ENCODE peak calls at places on chromosomes 13 and 19, in eight cellular contexts. One of them, this sample, is unnamed.
A peak's percentile ranks its signal among the peaks of the same experiment; 100 is the strongest.

GRCh38 chr13:71619096-71619495 is 247.9 kb downstream of the DACH1 start:
- DNase-seq in NCI-H1105: no peak
- DNase-seq in stomach: no peak
- DNase-seq in 8988T: no peak
- DNase-seq in WTC11: no peak
- DNase-seq in CD4-positive, CD25-positive, alpha-beta regulatory T cell: no peak
- DNase-seq in left kidney: no peak
- DNase-seq in stimulated activated CD4-positive, alpha-beta T cell treated with anti-CD3 and anti-CD28 coated beads, TNF-alpha, amount 100 ng/mL, for 24 hours: no peak
- DNase-seq in this sample: no peak

GRCh38 chr13:77028202-77028601 is 1.2 kb upstream of the FBXL3 start:
- DNase-seq in NCI-H1105: no peak
- DNase-seq in stomach: no peak
- DNase-seq in 8988T: no peak
- DNase-seq in WTC11: no peak
- DNase-seq in CD4-positive, CD25-positive, alpha-beta regulatory T cell: no peak
- DNase-seq in left kidney: peak; percentile 39
- DNase-seq in stimulated activated CD4-positive, alpha-beta T cell treated with anti-CD3 and anti-CD28 coated beads, TNF-alpha, amount 100 ng/mL, for 24 hours: no peak
- DNase-seq in this sample: no peak

GRCh38 chr13:84985860-84986259 is 813.4 kb downstream of the SLITRK6 start:
- DNase-seq in NCI-H1105: no peak
- DNase-seq in stomach: no peak
- DNase-seq in 8988T: no peak
- DNase-seq in WTC11: no peak
- DNase-seq in CD4-positive, CD25-positive, alpha-beta regulatory T cell: no peak
- DNase-seq in left kidney: no peak
- DNase-seq in stimulated activated CD4-positive, alpha-beta T cell treated with anti-CD3 and anti-CD28 coated beads, TNF-alpha, amount 100 ng/mL, for 24 hours: no peak
- DNase-seq in this sample: no peak

GRCh38 chr19:6032827-6033226 is 54.9 kb upstream of the RANBP3 start:
- DNase-seq in NCI-H1105: no peak
- DNase-seq in stomach: no peak
- DNase-seq in 8988T: no peak
- DNase-seq in WTC11: no peak
- DNase-seq in CD4-positive, CD25-positive, alpha-beta regulatory T cell: no peak
- DNase-seq in left kidney: no peak
- DNase-seq in stimulated activated CD4-positive, alpha-beta T cell treated with anti-CD3 and anti-CD28 coated beads, TNF-alpha, amount 100 ng/mL, for 24 hours: no peak
- DNase-seq in this sample: no peak

GRCh38 chr19:21482863-21483276 is 22.5 kb upstream of the ZNF429 start:
- DNase-seq in NCI-H1105: peak; percentile 45
- DNase-seq in stomach: peak; percentile 63
- DNase-seq in 8988T: peak; percentile 57
- DNase-seq in WTC11: peak; percentile 72
- DNase-seq in CD4-positive, CD25-positive, alpha-beta regulatory T cell: peak; percentile 58
- DNase-seq in left kidney: peak; percentile 21
- DNase-seq in stimulated activated CD4-positive, alpha-beta T cell treated with anti-CD3 and anti-CD28 coated beads, TNF-alpha, amount 100 ng/mL, for 24 hours: peak; percentile 63
- DNase-seq in this sample: no peak

GRCh38 chr19:48989701-48990291 is 3.3 kb downstream of the GYS1 start:
- DNase-seq in NCI-H1105: no peak
- DNase-seq in stomach: no peak
- DNase-seq in 8988T: no peak
- DNase-seq in WTC11: no peak
- DNase-seq in CD4-positive, CD25-positive, alpha-beta regulatory T cell: no peak
- DNase-seq in left kidney: no peak
- DNase-seq in stimulated activated CD4-positive, alpha-beta T cell treated with anti-CD3 and anti-CD28 coated beads, TNF-alpha, amount 100 ng/mL, for 24 hours: no peak
- DNase-seq in this sample: no peak

GRCh38 chr19:10882108-10882457 is 10.7 kb downstream of the CARM1 start:
- DNase-seq in NCI-H1105: no peak
- DNase-seq in stomach: no peak
- DNase-seq in 8988T: no peak
- DNase-seq in WTC11: no peak
- DNase-seq in CD4-positive, CD25-positive, alpha-beta regulatory T cell: no peak
- DNase-seq in left kidney: no peak
- DNase-seq in stimulated activated CD4-positive, alpha-beta T cell treated with anti-CD3 and anti-CD28 coated beads, TNF-alpha, amount 100 ng/mL, for 24 hours: no peak
- DNase-seq in this sample: no peak

GRCh38 chr19:56071151-56071550 is 49.9 kb downstream of the ZNF787 start:
- DNase-seq in NCI-H1105: no peak
- DNase-seq in stomach: no peak
- DNase-seq in 8988T: peak; percentile 26
- DNase-seq in WTC11: no peak
- DNase-seq in CD4-positive, CD25-positive, alpha-beta regulatory T cell: no peak
- DNase-seq in left kidney: no peak
- DNase-seq in stimulated activated CD4-positive, alpha-beta T cell treated with anti-CD3 and anti-CD28 coated beads, TNF-alpha, amount 100 ng/mL, for 24 hours: no peak
- DNase-seq in this sample: no peak

GRCh38 chr13:107864543-107865460 is 350.5 kb downstream of the LIG4 start:
- DNase-seq in NCI-H1105: peak; percentile 33
- DNase-seq in stomach: no peak
- DNase-seq in 8988T: no peak
- DNase-seq in WTC11: peak; percentile 35
- DNase-seq in CD4-positive, CD25-positive, alpha-beta regulatory T cell: no peak
- DNase-seq in left kidney: peak; percentile 92
- DNase-seq in stimulated activated CD4-positive, alpha-beta T cell treated with anti-CD3 and anti-CD28 coated beads, TNF-alpha, amount 100 ng/mL, for 24 hours: no peak
- DNase-seq in this sample: no peak

GRCh38 chr19:1823539-1824251 is 11.6 kb upstream of the ATP8B3 start:
- DNase-seq in NCI-H1105: no peak
- DNase-seq in stomach: no peak
- DNase-seq in 8988T: no peak
- DNase-seq in WTC11: no peak
- DNase-seq in CD4-positive, CD25-positive, alpha-beta regulatory T cell: no peak
- DNase-seq in left kidney: no peak
- DNase-seq in stimulated activated CD4-positive, alpha-beta T cell treated with anti-CD3 and anti-CD28 coated beads, TNF-alpha, amount 100 ng/mL, for 24 hours: no peak
- DNase-seq in this sample: no peak

This sample was measured in HTR-8/SVneo.